ENCODE peak calls at places on chromosome 18, in six cellular contexts. J is choroid plexus epithelial cell, K is epithelial cell of proximal tubule, O is right lobe of liver, W is adipocyte, H is dorsolateral prefrontal cortex. I is an unnamed sample.

GRCh38 chr18:28108801-28109200 is 68.1 kb downstream of the CDH2 start:
- DNase-seq in J (peak), K (no peak), O (no peak), W (no peak), H (no peak), I (peak)

GRCh38 chr18:5284808-5285207 is 10.7 kb downstream of the ZBTB14 start:
- DNase-seq in J (peak), K (no peak), O (no peak), W (no peak), H (no peak), I (no peak)

GRCh38 chr18:14746897-14747296 is 1.1 kb upstream of the ANKRD30B start:
- DNase-seq in J (no peak), K (no peak), O (no peak), W (no peak), H (no peak), I (no peak)

GRCh38 chr18:3703732-3704176 is 253.8 kb downstream of the TGIF1 start:
- DNase-seq in J (peak), K (no peak), O (peak), W (peak), H (peak), I (peak)

GRCh38 chr18:23209031-23209430 is 73.7 kb downstream of the CABLES1 start:
- DNase-seq in J (peak), K (no peak), O (no peak), W (peak), H (no peak), I (peak)

GRCh38 chr18:24825397-24825796 is 365.0 kb downstream of the HRH4 start:
- DNase-seq in J (no peak), K (no peak), O (no peak), W (no peak), H (no peak), I (no peak)

GRCh38 chr18:32801236-32801635 is 28.4 kb upstream of the KLHL14 start:
- DNase-seq in J (no peak), K (no peak), O (no peak), W (no peak), H (no peak), I (no peak)

GRCh38 chr18:76803814-76804213 is 18.5 kb upstream of the ZNF236 start:
- DNase-seq in J (peak), K (no peak), O (peak), W (peak), H (peak), I (peak)

GRCh38 chr18:26546170-26546874 is 2.0 kb downstream of the KCTD1 start:
- DNase-seq in J (no peak), K (no peak), O (no peak), W (no peak), H (no peak), I (no peak)

GRCh38 chr18:3450358-3451107 is 561 bp downstream of the TGIF1 start:
- DNase-seq in J (peak), K (no peak), O (peak), W (peak), H (peak), I (peak)

GRCh38 chr18:31487251-31488015 is 10.5 kb upstream of the DSG2 start:
- DNase-seq in J (peak), K (peak), O (no peak), W (no peak), H (no peak), I (peak)

GRCh38 chr18:50878345-50879301 is at the start of gene ME2:
- DNase-seq in J (peak), K (no peak), O (peak), W (peak), H (peak), I (peak)

GRCh38 chr18:59219672-59220163 is at the start of gene GRP:
- DNase-seq in J (no peak), K (no peak), O (no peak), W (no peak), H (no peak), I (no peak)

GRCh38 chr18:33716061-33716683 is 138.2 kb downstream of the ASXL3 start:
- DNase-seq in J (no peak), K (no peak), O (no peak), W (no peak), H (no peak), I (no peak)

GRCh38 chr18:67590571-67591141 is 74.1 kb upstream of the DSEL start:
- DNase-seq in J (peak), K (no peak), O (no peak), W (peak), H (no peak), I (peak)

GRCh38 chr18:70385474-70385873 is 96.6 kb downstream of the SOCS6 start:
- DNase-seq in J (no peak), K (no peak), O (no peak), W (no peak), H (no peak), I (no peak)

GRCh38 chr18:57544958-57545661 is 41.4 kb downstream of the FECH start:
- DNase-seq in J (no peak), K (no peak), O (no peak), W (no peak), H (no peak), I (no peak)
- H3K4me3 ChIP-seq in J (no peak), K (no peak), O (no peak), W (no peak), H (no peak), I (no peak)

DNA sequence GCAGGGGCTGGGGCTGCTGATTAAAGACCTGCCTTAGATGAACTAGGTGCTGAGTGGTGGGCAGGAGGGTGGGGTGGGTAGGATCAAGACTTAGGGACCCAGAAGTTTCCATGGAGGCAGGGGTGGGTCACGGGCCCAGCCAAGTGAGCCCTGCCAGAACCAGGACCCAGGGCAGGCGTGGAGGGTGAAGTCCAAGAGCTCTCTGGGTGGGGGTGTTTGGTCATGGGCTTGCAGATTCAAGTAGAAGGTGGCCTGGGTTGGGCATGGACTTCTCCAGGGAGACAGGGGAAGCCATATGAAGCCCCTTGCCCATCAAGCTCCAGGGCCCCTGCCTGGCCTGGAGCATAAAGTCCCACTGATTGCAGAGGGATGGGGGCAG is 168.8 kb downstream of the SMAD7 start:
- DNase-seq in J (no peak), K (no peak), O (peak), W (no peak), H (no peak), I (no peak)
- H3K4me3 ChIP-seq in J (no peak), K (no peak), O (no peak), W (peak), H (no peak), I (no peak)

DNA sequence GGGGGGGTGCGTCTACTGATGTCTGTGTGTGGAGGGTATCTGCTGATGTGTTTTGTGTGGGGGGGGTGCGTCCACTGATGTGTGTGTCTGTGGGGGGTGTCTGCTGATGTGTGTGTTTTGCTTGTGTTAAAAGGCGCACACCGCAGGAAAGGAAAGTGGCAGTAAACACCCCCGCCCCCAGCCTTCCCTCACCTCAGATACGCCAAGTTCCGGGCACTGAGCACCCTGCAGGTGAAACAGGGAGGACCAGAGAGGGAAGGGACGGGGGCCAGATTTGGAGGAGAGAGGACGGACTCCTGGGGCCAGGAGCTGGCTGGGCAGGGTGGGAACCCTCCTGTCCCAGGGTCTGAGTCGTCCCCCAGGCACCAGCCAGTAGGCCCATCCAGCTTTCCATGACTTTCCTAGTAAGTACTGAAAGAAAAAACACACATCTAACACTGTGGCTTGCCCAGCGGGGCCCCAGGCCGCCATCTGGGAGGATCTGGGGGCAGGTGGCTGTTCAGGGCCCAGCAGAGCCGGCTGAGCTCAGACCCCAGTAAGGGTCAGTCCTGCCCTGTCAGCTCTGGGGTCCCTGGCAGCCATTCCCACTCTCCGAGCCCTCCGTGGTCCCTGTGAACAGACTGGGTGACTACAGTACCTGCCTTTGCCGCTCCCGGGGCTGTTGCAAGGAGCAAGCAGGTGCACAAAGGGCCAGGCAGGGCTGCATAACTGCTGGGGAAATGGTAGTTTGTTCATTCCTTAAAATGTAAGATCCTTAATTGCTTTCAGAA is 126.9 kb downstream of the NFATC1 start:
- DNase-seq in J (no peak), K (no peak), O (no peak), W (no peak), H (no peak), I (no peak)
- H3K4me3 ChIP-seq in J (no peak), K (no peak), O (no peak), W (no peak), H (no peak), I (no peak)

DNA sequence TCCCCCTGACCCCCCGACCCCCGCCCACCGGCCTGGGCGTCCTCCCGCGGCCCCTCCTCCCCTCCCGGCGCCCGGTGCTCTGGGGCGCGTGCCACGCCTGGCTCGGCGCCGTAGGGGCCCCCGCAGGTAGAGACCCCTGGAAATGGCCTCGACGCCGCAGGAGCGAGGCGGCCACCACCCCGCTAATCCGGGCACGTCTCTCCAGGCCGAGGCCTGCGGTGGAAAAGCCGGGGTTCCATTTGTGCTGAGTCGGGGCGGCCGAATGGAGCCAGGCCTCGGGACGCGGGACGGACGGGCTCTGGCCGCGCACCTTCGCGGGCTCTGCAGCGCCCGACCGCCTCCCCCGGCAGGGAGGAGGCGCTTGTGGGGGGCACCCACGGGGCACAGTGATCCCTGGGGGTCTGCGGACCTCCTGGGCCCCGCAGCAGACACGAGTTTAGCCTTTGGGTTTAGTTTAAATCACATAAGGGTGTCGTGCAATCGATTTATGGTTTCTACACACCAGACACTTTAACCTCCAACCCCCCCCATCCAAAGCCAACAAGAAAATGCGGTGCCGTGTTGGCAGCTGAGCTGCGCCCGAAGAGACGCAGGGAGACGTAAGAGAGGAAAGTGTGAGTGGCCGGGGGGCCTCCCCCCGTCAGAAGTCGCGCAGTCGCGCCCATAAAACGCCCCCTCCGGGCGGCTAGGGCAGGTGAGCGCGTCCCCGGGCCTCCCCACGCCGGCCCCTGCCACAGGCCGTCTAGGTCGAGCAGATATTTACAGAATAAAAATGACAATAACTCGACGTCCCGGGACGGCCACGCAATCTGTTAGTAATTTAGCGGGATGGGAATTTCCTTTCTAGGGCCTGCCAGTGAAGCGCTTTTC is 1.1 kb upstream of the NFATC1 start:
- DNase-seq in J (no peak), K (no peak), O (no peak), W (peak), H (peak), I (peak)
- H3K4me3 ChIP-seq in J (peak), K (peak), O (peak), W (no peak), H (peak), I (peak)

GRCh38 chr18:44678725-44679055 is 2.0 kb upstream of the SETBP1 start:
- DNase-seq in J (no peak), K (no peak), O (no peak), W (no peak), H (no peak), I (no peak)
- H3K4me3 ChIP-seq in J (no peak), K (peak), O (peak), W (peak), H (peak), I (peak)

DNA sequence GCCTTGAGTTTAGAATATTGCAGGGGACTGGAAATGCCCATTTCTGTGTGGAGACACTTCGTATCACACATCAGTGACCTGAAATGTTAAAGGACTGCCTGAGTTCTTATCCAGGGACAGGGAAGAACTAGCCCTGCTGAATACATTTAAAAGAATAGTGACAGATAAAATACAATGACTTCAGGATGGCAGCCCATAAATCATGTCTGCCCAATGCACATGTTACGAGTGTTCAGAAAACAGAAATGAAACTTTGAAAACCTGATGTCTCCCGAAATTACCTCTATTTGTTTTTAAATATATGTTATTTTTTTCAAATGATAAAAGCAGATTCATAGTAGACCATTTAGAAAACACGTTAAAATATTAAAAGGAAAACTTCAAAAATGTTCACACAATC is 22.3 kb upstream of the RAB12 start:
- DNase-seq in J (no peak), K (no peak), O (no peak), W (no peak), H (no peak), I (no peak)
- H3K4me3 ChIP-seq in J (no peak), K (no peak), O (no peak), W (no peak), H (no peak), I (no peak)

DNA sequence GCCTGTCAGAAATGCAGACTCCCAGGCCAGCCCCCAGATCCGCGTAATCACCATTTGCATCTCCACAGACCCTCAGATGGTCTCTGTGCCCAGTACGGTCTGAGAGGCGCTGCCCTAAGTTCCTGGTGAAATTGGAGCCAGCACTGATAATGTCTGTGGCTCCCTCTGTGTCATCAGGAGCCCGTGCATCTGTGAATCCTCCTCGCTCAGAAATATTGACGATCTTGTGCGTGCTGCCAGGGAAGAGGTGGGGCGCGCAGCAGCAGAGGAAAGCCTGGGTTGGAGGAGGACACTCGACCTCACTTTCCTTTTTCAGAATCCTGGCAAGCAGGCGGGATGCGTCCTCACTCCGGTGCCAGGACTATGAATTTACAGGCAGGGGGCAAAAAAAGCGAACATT is 686.1 kb upstream of the SALL3 start:
- DNase-seq in J (no peak), K (no peak), O (no peak), W (no peak), H (no peak), I (no peak)
- H3K4me3 ChIP-seq in J (no peak), K (peak), O (no peak), W (no peak), H (no peak), I (no peak)

DNA sequence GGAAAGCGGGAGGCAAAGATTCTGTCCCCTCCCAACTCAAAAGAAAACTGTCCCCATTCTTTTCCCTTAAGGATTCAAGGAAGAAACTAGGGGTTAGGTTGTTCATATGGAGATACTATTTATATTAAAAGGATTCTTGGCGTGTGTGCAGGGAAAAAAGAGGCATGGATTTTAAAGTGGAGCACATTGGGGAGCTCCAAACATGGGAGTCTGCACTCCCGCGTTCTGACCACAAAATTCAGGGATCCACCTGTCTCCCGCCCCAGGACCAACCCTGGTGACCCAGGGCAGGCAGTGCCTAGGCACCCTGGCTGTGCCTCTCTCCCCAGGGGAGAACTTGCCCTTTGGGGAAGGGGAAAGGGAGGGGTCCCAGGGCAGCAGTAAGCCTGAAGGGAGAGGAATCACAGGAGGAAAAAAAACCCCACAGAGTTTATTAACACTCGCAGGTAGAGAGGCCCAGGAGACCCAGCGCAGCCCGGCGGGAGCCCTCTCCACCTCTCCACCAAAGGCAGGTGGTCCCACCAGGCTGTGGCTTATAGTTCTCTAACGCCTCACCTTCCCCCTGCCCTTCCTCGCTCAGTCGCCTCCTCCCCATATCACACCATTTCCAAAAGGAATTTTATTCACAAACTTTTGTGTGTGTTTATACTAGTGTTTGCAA is 2.2 kb downstream of the PTGR3 start:
- DNase-seq in J (no peak), K (no peak), O (no peak), W (no peak), H (no peak), I (no peak)
- H3K4me3 ChIP-seq in J (peak), K (peak), O (no peak), W (peak), H (no peak), I (peak)